ENCODE peak calls at places on chromosomes 7 and 10, in eight cellular contexts. D is transverse colon; O is GM06990; L is ovary; Q is left lung; Z is upper lobe of right lung; P is sigmoid colon; C is CD8-positive, alpha-beta T cell. B is an unnamed sample.

GRCh38 chr10:14004536-14004935 is 326.2 kb downstream of the FRMD4A start:
- DNase-seq in D (no peak), O (no peak), L (no peak), Q (no peak), Z (no peak), P (no peak), C (no peak), B (no peak)

GRCh38 chr7:115032986-115033385 is 111.1 kb downstream of the MDFIC start:
- DNase-seq in D (no peak), O (no peak), L (no peak), Q (no peak), Z (no peak), P (no peak), C (no peak), B (no peak)

GRCh38 chr10:43867667-43868361 is 219.1 kb upstream of the ZNF32 start:
- DNase-seq in D (no peak), O (no peak), L (no peak), Q (no peak), Z (no peak), P (no peak), C (no peak), B (no peak)

GRCh38 chr7:91957823-91958222 is 17.2 kb downstream of the AKAP9 start:
- DNase-seq in D (no peak), O (no peak), L (no peak), Q (no peak), Z (no peak), P (no peak), C (no peak), B (no peak)

GRCh38 chr7:151905322-151905721 is 28.4 kb upstream of the PRKAG2 start:
- DNase-seq in D (no peak), O (no peak), L (no peak), Q (no peak), Z (no peak), P (no peak), C (no peak), B (no peak)

GRCh38 chr10:87818505-87819273 is 663 bp upstream of the ATAD1 start:
- DNase-seq in D (peak; percentile 54), O (no peak), L (peak; percentile 29), Q (no peak), Z (peak; percentile 67), P (peak; percentile 56), C (peak; percentile 71), B (peak; percentile 19)

GRCh38 chr7:83001362-83002040 is 161.2 kb downstream of the PCLO start:
- DNase-seq in D (no peak), O (no peak), L (no peak), Q (no peak), Z (no peak), P (no peak), C (no peak), B (no peak)

GRCh38 chr7:135200824-135201331 is 10.4 kb downstream of the WDR91 start:
- DNase-seq in D (no peak), O (no peak), L (no peak), Q (no peak), Z (no peak), P (no peak), C (no peak), B (no peak)

GRCh38 chr7:67713651-67714050 is 717.0 kb downstream of the TYW1 start:
- DNase-seq in D (no peak), O (no peak), L (no peak), Q (no peak), Z (no peak), P (no peak), C (no peak), B (no peak)

GRCh38 chr7:30173058-30173897 is 38.5 kb downstream of the MTURN start:
- DNase-seq in D (peak; percentile 32), O (no peak), L (peak; percentile 35), Q (no peak), Z (peak; percentile 73), P (peak; percentile 93), C (no peak), B (peak; percentile 74)

GRCh38 chr10:44068716-44069482 is 316.0 kb downstream of the CXCL12 start:
- DNase-seq in D (no peak), O (no peak), L (no peak), Q (no peak), Z (no peak), P (no peak), C (no peak), B (no peak)

GRCh38 chr10:62853710-62854109 is 37.5 kb upstream of the EGR2 start:
- DNase-seq in D (no peak), O (peak; percentile 27), L (no peak), Q (no peak), Z (no peak), P (no peak), C (peak; percentile 30), B (no peak)

GRCh38 chr7:111919690-111920179 is 286.5 kb downstream of the DOCK4 start:
- DNase-seq in D (no peak), O (no peak), L (no peak), Q (no peak), Z (no peak), P (no peak), C (no peak), B (no peak)

GRCh38 chr7:45123913-45124312 is 12.4 kb upstream of the TBRG4 start:
- DNase-seq in D (no peak), O (no peak), L (no peak), Q (peak; percentile 74), Z (no peak), P (no peak), C (no peak), B (no peak)

GRCh38 chr7:91201731-91202130 is 62.5 kb upstream of the FZD1 start:
- DNase-seq in D (no peak), O (no peak), L (no peak), Q (no peak), Z (no peak), P (no peak), C (no peak), B (no peak)

GRCh38 chr7:107501593-107501992 is 31.7 kb downstream of the GPR22 start:
- DNase-seq in D (peak; percentile 23), O (no peak), L (no peak), Q (no peak), Z (no peak), P (no peak), C (no peak), B (no peak)

GRCh38 chr7:92994889-92995288 is 122.9 kb downstream of the SAMD9 start:
- DNase-seq in D (no peak), O (no peak), L (no peak), Q (no peak), Z (no peak), P (no peak), C (no peak), B (no peak)

GRCh38 chr7:117092801-117093200 is 139.5 kb downstream of the ST7 start:
- DNase-seq in D (no peak), O (no peak), L (no peak), Q (no peak), Z (no peak), P (no peak), C (no peak), B (no peak)

GRCh38 chr7:137727413-137727812 is 119.4 kb downstream of the DGKI start:
- DNase-seq in D (no peak), O (no peak), L (no peak), Q (no peak), Z (no peak), P (no peak), C (no peak), B (no peak)

DNA sequence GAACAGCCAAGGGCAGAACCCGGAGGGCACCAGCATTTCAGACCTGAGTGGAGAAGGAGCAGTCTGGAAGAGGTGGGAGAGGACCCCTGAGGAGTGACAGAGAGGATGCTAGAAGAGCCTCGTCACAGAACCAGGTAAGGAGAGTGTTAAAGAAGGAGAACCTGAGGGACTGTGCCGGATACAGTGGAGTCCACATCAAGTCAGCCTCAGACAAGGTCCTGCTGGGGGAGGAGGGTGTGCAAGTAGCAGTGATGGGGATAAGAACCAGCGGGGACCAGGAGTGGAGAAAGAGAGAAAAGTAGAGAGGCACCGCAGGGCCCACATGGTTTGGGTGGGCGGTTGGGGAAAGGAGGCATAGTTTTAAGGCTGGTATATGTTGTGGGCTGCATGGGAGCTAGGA is 155.1 kb downstream of the ADAM12 start:
- DNase-seq in D (no peak), O (no peak), L (no peak), Q (no peak), Z (no peak), P (no peak), C (no peak), B (no peak)
- H3K36me3 ChIP-seq in D (no peaks in the 10 kb centered on the region), O (no peaks in the 10 kb centered on the region), L (no peaks in the 10 kb centered on the region), Q (no peaks in the 10 kb centered on the region), Z (no peaks in the 10 kb centered on the region), P (no peaks in the 10 kb centered on the region), C (no peaks in the 10 kb centered on the region), B (no peaks in the 10 kb centered on the region)

GRCh38 chr10:49324711-49325110 is 25.7 kb downstream of the C10orf71 start:
- DNase-seq in D (no peak), O (no peak), L (no peak), Q (no peak), Z (no peak), P (no peak), C (no peak), B (no peak)
- TF ChIP-seq CTCF in D (no peak), O (no peak), L (no peak), Q (no peak), Z (no peak), P (no peak), C (no peak), B (no peak)

DNA sequence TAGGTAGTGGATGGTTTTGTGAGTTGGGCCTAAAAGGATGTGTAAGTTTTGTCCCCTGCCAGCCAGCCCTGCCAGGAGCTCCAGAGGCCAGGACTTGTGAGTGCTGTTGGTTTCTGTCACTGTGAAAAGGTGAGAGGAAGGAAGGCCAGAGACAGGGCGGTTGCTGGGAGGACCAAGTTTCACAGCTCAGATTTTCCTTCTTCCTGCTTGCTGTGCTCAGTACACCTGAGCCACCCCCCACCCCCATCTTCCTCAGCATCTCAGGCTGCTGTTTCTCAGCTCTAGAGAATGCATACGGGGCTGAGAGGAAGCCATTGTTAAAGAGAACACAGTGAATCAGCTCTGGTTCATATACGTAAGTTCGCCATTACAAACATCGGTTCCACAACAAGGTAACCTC is 139.9 kb downstream of the BUB3 start:
- DNase-seq in D (no peak), O (no peak), L (no peak), Q (no peak), Z (no peak), P (no peak), C (no peak), B (no peak)
- H3K4me3 ChIP-seq in D (no peak overlapping the region), O (no peak overlapping the region), L (no peak overlapping the region), Q (no peak overlapping the region), Z (no peak overlapping the region), P (no peak overlapping the region), C (no peak overlapping the region), B (no peak overlapping the region)

DNA sequence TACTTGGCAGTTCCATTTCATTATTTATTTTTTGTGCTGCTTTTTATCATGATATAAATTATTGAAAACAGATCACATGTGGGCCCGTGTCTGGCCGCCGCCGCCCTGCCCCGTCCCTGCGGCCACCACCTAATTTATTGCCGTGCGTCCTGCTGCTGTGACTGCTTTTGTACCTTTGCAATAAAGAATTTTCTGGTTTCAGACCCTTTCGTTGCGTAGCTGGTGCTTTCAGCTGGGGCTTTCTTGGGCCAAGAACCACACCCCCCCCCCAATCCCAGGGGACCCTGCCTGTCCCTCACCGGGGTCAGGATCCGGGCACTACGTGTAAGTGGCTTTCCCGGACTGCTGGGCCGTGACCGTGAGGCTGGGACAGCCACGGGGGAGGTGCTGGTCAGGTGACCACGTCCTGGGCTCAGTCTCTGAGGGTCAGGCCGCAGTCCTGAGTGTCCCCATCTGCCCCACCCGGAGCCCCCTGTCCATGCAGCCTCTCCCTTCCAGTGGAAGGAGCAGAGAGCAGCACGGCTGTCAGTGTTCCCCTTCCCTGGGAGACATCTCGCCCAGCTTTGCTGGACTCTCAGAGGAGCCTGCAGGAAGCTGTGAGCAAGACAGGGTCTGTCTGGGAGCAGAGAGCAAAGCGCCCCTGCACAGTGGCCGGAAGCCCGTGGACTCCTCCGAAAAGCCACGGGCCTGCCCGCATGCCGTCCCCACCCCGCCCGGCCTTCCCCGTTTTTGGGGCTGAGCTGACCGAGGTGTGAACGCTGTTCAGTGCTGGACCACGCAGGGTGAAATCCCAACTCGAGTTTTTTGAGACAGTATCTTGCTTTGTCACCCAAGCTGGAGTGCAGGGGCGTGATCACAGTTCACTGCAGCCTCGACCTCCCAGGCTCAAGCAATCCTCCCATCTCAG is 12.6 kb downstream of the MAFK start:
- DNase-seq in D (no peak), O (peak; percentile 9), L (no peak), Q (no peak), Z (no peak), P (no peak), C (no peak), B (no peak)
- H3K36me3 ChIP-seq in D (peaks cover 16% of the 10 kb centered on the region), O (peaks cover 18% of the 10 kb centered on the region), L (no peaks in the 10 kb centered on the region), Q (no peaks in the 10 kb centered on the region), Z (peaks cover 43% of the 10 kb centered on the region), P (peaks cover 15% of the 10 kb centered on the region), C (no peaks in the 10 kb centered on the region), B (peaks cover 54% of the 10 kb centered on the region)

B was measured in left ventricle myocardium inferior.